ENCODE peak calls at places on chromosomes 2 and 18, in ten cellular contexts. One of them, this sample, is unnamed.

GRCh38 chr18:78979058-78979680 is 449 bp upstream of the SALL3 start:
- DNase-seq in ACHN: no peak
- DNase-seq in GM19239: no peak
- DNase-seq in ecto neural progenitor cell: peak; percentile 77
- DNase-seq in naive thymus-derived CD8-positive, alpha-beta T cell: no peak
- DNase-seq in anterior cingulate cortex: no peak
- DNase-seq in hepatic stellate cell: no peak
- DNase-seq in stimulated activated CD4-positive, alpha-beta T cell treated with anti-CD3 and anti-CD28 coated beads, Interleukin-4, amount 100 ng/mL, for 4 hours: no peak
- DNase-seq in T-helper 2 cell: no peak
- DNase-seq in HepG2: no peak
- DNase-seq in this sample: no peak

GRCh38 chr2:53877556-53877955 is 17.8 kb upstream of the GPR75 start:
- DNase-seq in GM19239: no peak
- DNase-seq in naive thymus-derived CD8-positive, alpha-beta T cell: no peak
- DNase-seq in ACHN: no peak
- DNase-seq in anterior cingulate cortex: no peak
- DNase-seq in ecto neural progenitor cell: no peak
- DNase-seq in hepatic stellate cell: no peak
- DNase-seq in T-helper 2 cell: no peak
- DNase-seq in stimulated activated CD4-positive, alpha-beta T cell treated with anti-CD3 and anti-CD28 coated beads, Interleukin-4, amount 100 ng/mL, for 4 hours: no peak
- DNase-seq in HepG2: no peak
- DNase-seq in this sample: no peak

GRCh38 chr2:240624011-240624949 is 1.0 kb upstream of the GPR35 start:
- DNase-seq in hepatic stellate cell: no peak
- DNase-seq in ecto neural progenitor cell: no peak
- DNase-seq in T-helper 2 cell: no peak
- DNase-seq in ACHN: no peak
- DNase-seq in naive thymus-derived CD8-positive, alpha-beta T cell: no peak
- DNase-seq in anterior cingulate cortex: no peak
- DNase-seq in HepG2: no peak
- DNase-seq in GM19239: no peak
- DNase-seq in stimulated activated CD4-positive, alpha-beta T cell treated with anti-CD3 and anti-CD28 coated beads, Interleukin-4, amount 100 ng/mL, for 4 hours: no peak
- DNase-seq in this sample: no peak

GRCh38 chr2:6982934-6983589 is 65.8 kb downstream of the RNF144A start:
- DNase-seq in GM19239: no peak
- DNase-seq in hepatic stellate cell: no peak
- DNase-seq in ACHN: no peak
- DNase-seq in HepG2: no peak
- DNase-seq in naive thymus-derived CD8-positive, alpha-beta T cell: no peak
- DNase-seq in stimulated activated CD4-positive, alpha-beta T cell treated with anti-CD3 and anti-CD28 coated beads, Interleukin-4, amount 100 ng/mL, for 4 hours: no peak
- DNase-seq in T-helper 2 cell: no peak
- DNase-seq in ecto neural progenitor cell: no peak
- DNase-seq in anterior cingulate cortex: no peak
- DNase-seq in this sample: no peak

GRCh38 chr2:23384551-23385349 is at the start of gene KLHL29:
- DNase-seq in anterior cingulate cortex: peak; percentile 46
- DNase-seq in stimulated activated CD4-positive, alpha-beta T cell treated with anti-CD3 and anti-CD28 coated beads, Interleukin-4, amount 100 ng/mL, for 4 hours: peak; percentile 78
- DNase-seq in T-helper 2 cell: no peak
- DNase-seq in GM19239: peak; percentile 97
- DNase-seq in ACHN: peak; percentile 85
- DNase-seq in ecto neural progenitor cell: peak; percentile 80
- DNase-seq in hepatic stellate cell: peak; percentile 96
- DNase-seq in HepG2: no peak
- DNase-seq in naive thymus-derived CD8-positive, alpha-beta T cell: peak; percentile 73
- DNase-seq in this sample: peak; percentile 92

GRCh38 chr2:71846669-71847291 is 300.9 kb downstream of the CYP26B1 start:
- DNase-seq in GM19239: no peak
- DNase-seq in T-helper 2 cell: no peak
- DNase-seq in naive thymus-derived CD8-positive, alpha-beta T cell: no peak
- DNase-seq in ecto neural progenitor cell: peak; percentile 19
- DNase-seq in stimulated activated CD4-positive, alpha-beta T cell treated with anti-CD3 and anti-CD28 coated beads, Interleukin-4, amount 100 ng/mL, for 4 hours: no peak
- DNase-seq in anterior cingulate cortex: no peak
- DNase-seq in ACHN: no peak
- DNase-seq in hepatic stellate cell: no peak
- DNase-seq in HepG2: no peak
- DNase-seq in this sample: no peak

GRCh38 chr2:186894478-186894877 is 45.5 kb upstream of the ZSWIM2 start:
- DNase-seq in GM19239: no peak
- DNase-seq in ecto neural progenitor cell: no peak
- DNase-seq in naive thymus-derived CD8-positive, alpha-beta T cell: no peak
- DNase-seq in HepG2: no peak
- DNase-seq in stimulated activated CD4-positive, alpha-beta T cell treated with anti-CD3 and anti-CD28 coated beads, Interleukin-4, amount 100 ng/mL, for 4 hours: no peak
- DNase-seq in hepatic stellate cell: no peak
- DNase-seq in T-helper 2 cell: no peak
- DNase-seq in anterior cingulate cortex: no peak
- DNase-seq in ACHN: no peak
- DNase-seq in this sample: no peak

GRCh38 chr2:236663671-236664101 is 94.1 kb downstream of the ACKR3 start:
- DNase-seq in HepG2: no peak
- DNase-seq in naive thymus-derived CD8-positive, alpha-beta T cell: no peak
- DNase-seq in ACHN: no peak
- DNase-seq in hepatic stellate cell: no peak
- DNase-seq in ecto neural progenitor cell: peak; percentile 19
- DNase-seq in GM19239: no peak
- DNase-seq in stimulated activated CD4-positive, alpha-beta T cell treated with anti-CD3 and anti-CD28 coated beads, Interleukin-4, amount 100 ng/mL, for 4 hours: no peak
- DNase-seq in anterior cingulate cortex: no peak
- DNase-seq in T-helper 2 cell: no peak
- DNase-seq in this sample: no peak

GRCh38 chr2:121234791-121235190 is 50.2 kb downstream of the TFCP2L1 start:
- DNase-seq in stimulated activated CD4-positive, alpha-beta T cell treated with anti-CD3 and anti-CD28 coated beads, Interleukin-4, amount 100 ng/mL, for 4 hours: no peak
- DNase-seq in naive thymus-derived CD8-positive, alpha-beta T cell: no peak
- DNase-seq in anterior cingulate cortex: no peak
- DNase-seq in HepG2: no peak
- DNase-seq in ecto neural progenitor cell: no peak
- DNase-seq in hepatic stellate cell: no peak
- DNase-seq in ACHN: no peak
- DNase-seq in GM19239: no peak
- DNase-seq in T-helper 2 cell: no peak
- DNase-seq in this sample: no peak

GRCh38 chr2:74119324-74119723 is 28.4 kb downstream of the BOLA3 start:
- DNase-seq in naive thymus-derived CD8-positive, alpha-beta T cell: no peak
- DNase-seq in stimulated activated CD4-positive, alpha-beta T cell treated with anti-CD3 and anti-CD28 coated beads, Interleukin-4, amount 100 ng/mL, for 4 hours: no peak
- DNase-seq in HepG2: no peak
- DNase-seq in hepatic stellate cell: peak; percentile 48
- DNase-seq in anterior cingulate cortex: no peak
- DNase-seq in ACHN: peak; percentile 41
- DNase-seq in ecto neural progenitor cell: no peak
- DNase-seq in GM19239: no peak
- DNase-seq in T-helper 2 cell: no peak
- DNase-seq in this sample: no peak

GRCh38 chr2:160299540-160299939 is 99.5 kb upstream of the ITGB6 start:
- DNase-seq in HepG2: no peak
- DNase-seq in ecto neural progenitor cell: no peak
- DNase-seq in hepatic stellate cell: no peak
- DNase-seq in naive thymus-derived CD8-positive, alpha-beta T cell: no peak
- DNase-seq in stimulated activated CD4-positive, alpha-beta T cell treated with anti-CD3 and anti-CD28 coated beads, Interleukin-4, amount 100 ng/mL, for 4 hours: no peak
- DNase-seq in GM19239: no peak
- DNase-seq in ACHN: no peak
- DNase-seq in T-helper 2 cell: no peak
- DNase-seq in anterior cingulate cortex: no peak
- DNase-seq in this sample: no peak

GRCh38 chr2:164717000-164717597 is 95.8 kb upstream of the GRB14 start:
- DNase-seq in ACHN: peak; percentile 63
- DNase-seq in T-helper 2 cell: no peak
- DNase-seq in GM19239: no peak
- DNase-seq in naive thymus-derived CD8-positive, alpha-beta T cell: no peak
- DNase-seq in anterior cingulate cortex: no peak
- DNase-seq in hepatic stellate cell: no peak
- DNase-seq in stimulated activated CD4-positive, alpha-beta T cell treated with anti-CD3 and anti-CD28 coated beads, Interleukin-4, amount 100 ng/mL, for 4 hours: no peak
- DNase-seq in ecto neural progenitor cell: no peak
- DNase-seq in HepG2: peak; percentile 50
- DNase-seq in this sample: no peak

This sample was measured in GM10248.